ENCODE peak calls at places on chromosomes 3 and 15, in seven cellular contexts. One of them, this sample, is unnamed.

GRCh38 chr3:153293222-153293621 is 131.2 kb downstream of the RAP2B start:
- DNase-seq in pancreas: no peak
- DNase-seq in uterus: no peak
- DNase-seq in kidney: no peak
- DNase-seq in A549: no peak
- DNase-seq in heart left ventricle: no peak
- DNase-seq in sigmoid colon: no peak
- DNase-seq in this sample: no peak

GRCh38 chr15:50250789-50251394 is 14.6 kb downstream of the HDC start:
- DNase-seq in pancreas: no peak
- DNase-seq in uterus: no peak
- DNase-seq in kidney: no peak
- DNase-seq in A549: no peak
- DNase-seq in heart left ventricle: no peak
- DNase-seq in sigmoid colon: no peak
- DNase-seq in this sample: no peak

GRCh38 chr3:106811376-106811775 is 565.9 kb upstream of the CCDC54 start:
- DNase-seq in pancreas: no peak
- DNase-seq in uterus: no peak
- DNase-seq in kidney: no peak
- DNase-seq in A549: no peak
- DNase-seq in heart left ventricle: no peak
- DNase-seq in sigmoid colon: no peak
- DNase-seq in this sample: peak; percentile 39

GRCh38 chr15:63045438-63046278 is 3.1 kb downstream of the TPM1 start:
- DNase-seq in pancreas: no peak
- DNase-seq in uterus: no peak
- DNase-seq in kidney: no peak
- DNase-seq in A549: no peak
- DNase-seq in heart left ventricle: no peak
- DNase-seq in sigmoid colon: no peak
- DNase-seq in this sample: no peak

GRCh38 chr3:184171562-184171961 is 3.1 kb upstream of the AP2M1 start:
- DNase-seq in pancreas: no peak
- DNase-seq in uterus: no peak
- DNase-seq in kidney: no peak
- DNase-seq in A549: no peak
- DNase-seq in heart left ventricle: no peak
- DNase-seq in sigmoid colon: no peak
- DNase-seq in this sample: no peak

GRCh38 chr15:76932090-76932966 is 779 bp downstream of the RCN2 start:
- DNase-seq in pancreas: no peak
- DNase-seq in uterus: peak; percentile 18
- DNase-seq in kidney: no peak
- DNase-seq in A549: peak; percentile 23
- DNase-seq in heart left ventricle: no peak
- DNase-seq in sigmoid colon: no peak
- DNase-seq in this sample: no peak

GRCh38 chr3:191330309-191330712 is at the start of gene UTS2B:
- DNase-seq in pancreas: peak; percentile 15
- DNase-seq in uterus: peak; percentile 25
- DNase-seq in kidney: no peak
- DNase-seq in A549: no peak
- DNase-seq in heart left ventricle: no peak
- DNase-seq in sigmoid colon: no peak
- DNase-seq in this sample: peak; percentile 61

GRCh38 chr3:11956781-11957180 is 47.4 kb upstream of the SYN2 start:
- DNase-seq in pancreas: no peak
- DNase-seq in uterus: no peak
- DNase-seq in kidney: no peak
- DNase-seq in A549: no peak
- DNase-seq in heart left ventricle: no peak
- DNase-seq in sigmoid colon: no peak
- DNase-seq in this sample: no peak

GRCh38 chr3:100269410-100270217 is 8.8 kb downstream of the TBC1D23 start:
- DNase-seq in pancreas: no peak
- DNase-seq in uterus: no peak
- DNase-seq in kidney: no peak
- DNase-seq in A549: no peak
- DNase-seq in heart left ventricle: no peak
- DNase-seq in sigmoid colon: no peak
- DNase-seq in this sample: peak; percentile 72

GRCh38 chr15:88476635-88477038 is 9.1 kb downstream of the MRPS11 start:
- DNase-seq in pancreas: peak; percentile 40
- DNase-seq in uterus: peak; percentile 46
- DNase-seq in kidney: no peak
- DNase-seq in A549: peak; percentile 68
- DNase-seq in heart left ventricle: peak; percentile 45
- DNase-seq in sigmoid colon: no peak
- DNase-seq in this sample: peak; percentile 23

GRCh38 chr3:8458235-8458634 is 43.4 kb upstream of the LMCD1 start:
- DNase-seq in pancreas: no peak
- DNase-seq in uterus: no peak
- DNase-seq in kidney: no peak
- DNase-seq in A549: no peak
- DNase-seq in heart left ventricle: no peak
- DNase-seq in sigmoid colon: no peak
- DNase-seq in this sample: no peak

GRCh38 chr3:18295171-18295920 is 129.8 kb downstream of the SATB1 start:
- DNase-seq in pancreas: peak; percentile 52
- DNase-seq in uterus: no peak
- DNase-seq in kidney: peak; percentile 46
- DNase-seq in A549: peak; percentile 43
- DNase-seq in heart left ventricle: peak; percentile 55
- DNase-seq in sigmoid colon: no peak
- DNase-seq in this sample: no peak

GRCh38 chr15:99146661-99147060 is 41.8 kb downstream of the SYNM start:
- DNase-seq in pancreas: no peak
- DNase-seq in uterus: no peak
- DNase-seq in kidney: no peak
- DNase-seq in A549: no peak
- DNase-seq in heart left ventricle: no peak
- DNase-seq in sigmoid colon: no peak
- DNase-seq in this sample: no peak

GRCh38 chr3:97235611-97236315 is 421.4 kb downstream of the EPHA6 start:
- DNase-seq in pancreas: no peak
- DNase-seq in uterus: no peak
- DNase-seq in kidney: no peak
- DNase-seq in A549: no peak
- DNase-seq in heart left ventricle: no peak
- DNase-seq in sigmoid colon: no peak
- DNase-seq in this sample: no peak

GRCh38 chr15:39191871-39192281 is 389.0 kb upstream of the THBS1 start:
- DNase-seq in pancreas: no peak
- DNase-seq in uterus: no peak
- DNase-seq in kidney: no peak
- DNase-seq in A549: no peak
- DNase-seq in heart left ventricle: no peak
- DNase-seq in sigmoid colon: no peak
- DNase-seq in this sample: no peak

GRCh38 chr3:129745253-129745652 is 138.8 kb upstream of the PLXND1 start:
- DNase-seq in pancreas: no peak
- DNase-seq in uterus: no peak
- DNase-seq in kidney: no peak
- DNase-seq in A549: no peak
- DNase-seq in heart left ventricle: no peak
- DNase-seq in sigmoid colon: no peak
- DNase-seq in this sample: peak; percentile 59

GRCh38 chr15:70355275-70355795 is 257.6 kb upstream of the TLE3 start:
- DNase-seq in pancreas: no peak
- DNase-seq in uterus: no peak
- DNase-seq in kidney: no peak
- DNase-seq in A549: no peak
- DNase-seq in heart left ventricle: no peak
- DNase-seq in sigmoid colon: no peak
- DNase-seq in this sample: no peak

GRCh38 chr3:40185029-40185695 is 124.3 kb upstream of the EIF1B start:
- DNase-seq in pancreas: no peak
- DNase-seq in uterus: no peak
- DNase-seq in kidney: no peak
- DNase-seq in A549: no peak
- DNase-seq in heart left ventricle: no peak
- DNase-seq in sigmoid colon: no peak
- DNase-seq in this sample: no peak

GRCh38 chr15:46576611-46577010 is 941.8 kb downstream of the SQOR start:
- DNase-seq in pancreas: no peak
- DNase-seq in uterus: no peak
- DNase-seq in kidney: no peak
- DNase-seq in A549: no peak
- DNase-seq in heart left ventricle: no peak
- DNase-seq in sigmoid colon: no peak
- DNase-seq in this sample: no peak
- H3K9me3 ChIP-seq in pancreas: no peaks in the 10 kb centered on the region
- H3K9me3 ChIP-seq in uterus: no peaks in the 10 kb centered on the region
- H3K9me3 ChIP-seq in kidney: no peaks in the 10 kb centered on the region
- H3K9me3 ChIP-seq in A549: no peaks in the 10 kb centered on the region
- H3K9me3 ChIP-seq in heart left ventricle: no peaks in the 10 kb centered on the region
- H3K9me3 ChIP-seq in sigmoid colon: no peaks in the 10 kb centered on the region
- H3K9me3 ChIP-seq in this sample: no peaks in the 10 kb centered on the region

DNA sequence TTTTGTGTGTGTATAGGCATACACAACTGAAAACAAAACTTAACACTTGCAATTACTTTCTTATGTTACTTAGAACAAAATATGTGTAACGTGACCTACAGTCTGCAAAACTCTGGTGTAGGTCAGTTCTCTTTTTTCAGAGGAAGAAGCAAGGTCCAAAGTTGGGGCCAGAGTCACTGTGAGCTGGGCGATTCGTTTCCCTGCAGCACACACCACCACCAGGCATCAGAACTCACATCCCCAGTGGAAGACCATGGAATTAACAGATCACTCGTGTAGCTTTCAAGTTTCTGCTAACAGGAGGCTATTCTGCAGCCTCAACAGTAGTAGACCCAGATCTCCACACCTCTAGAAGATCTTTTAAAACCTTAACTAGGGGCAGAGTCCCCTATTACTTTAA is 25.8 kb downstream of the ANP32A start:
- DNase-seq in pancreas: no peak
- DNase-seq in uterus: no peak
- DNase-seq in kidney: no peak
- DNase-seq in A549: no peak
- DNase-seq in heart left ventricle: no peak
- DNase-seq in sigmoid colon: peak; percentile 63
- DNase-seq in this sample: no peak
- TF ChIP-seq CTCF in pancreas: no peak
- TF ChIP-seq CTCF in uterus: no peak
- TF ChIP-seq CTCF in kidney: no peak
- TF ChIP-seq CTCF in A549: no peak
- TF ChIP-seq CTCF in heart left ventricle: no peak
- TF ChIP-seq CTCF in sigmoid colon: no peak
- TF ChIP-seq CTCF in this sample: no peak

GRCh38 chr15:25094519-25094918 is 139.7 kb downstream of the SNRPN start:
- DNase-seq in pancreas: no peak
- DNase-seq in uterus: no peak
- DNase-seq in kidney: no peak
- DNase-seq in A549: no peak
- DNase-seq in heart left ventricle: no peak
- DNase-seq in sigmoid colon: no peak
- DNase-seq in this sample: no peak
- H3K9me3 ChIP-seq in pancreas: no peaks in the 10 kb centered on the region
- H3K9me3 ChIP-seq in uterus: no peaks in the 10 kb centered on the region
- H3K9me3 ChIP-seq in kidney: peaks cover 6% of the 10 kb centered on the region
- H3K9me3 ChIP-seq in A549: no peaks in the 10 kb centered on the region
- H3K9me3 ChIP-seq in heart left ventricle: peaks cover 11% of the 10 kb centered on the region
- H3K9me3 ChIP-seq in sigmoid colon: peaks cover 55% of the 10 kb centered on the region
- H3K9me3 ChIP-seq in this sample: peaks cover 36% of the 10 kb centered on the region

GRCh38 chr3:127652246-127652995 is 20.3 kb upstream of the ABTB1 start:
- DNase-seq in pancreas: peak; percentile 52
- DNase-seq in uterus: peak; percentile 51
- DNase-seq in kidney: no peak
- DNase-seq in A549: peak; percentile 70
- DNase-seq in heart left ventricle: peak; percentile 60
- DNase-seq in sigmoid colon: peak; percentile 77
- DNase-seq in this sample: no peak
- TF ChIP-seq CTCF in pancreas: peak; percentile 78
- TF ChIP-seq CTCF in uterus: peak; percentile 81
- TF ChIP-seq CTCF in kidney: peak; percentile 74
- TF ChIP-seq CTCF in A549: peak; percentile 77
- TF ChIP-seq CTCF in heart left ventricle: peak; percentile 93
- TF ChIP-seq CTCF in sigmoid colon: peak; percentile 72
- TF ChIP-seq CTCF in this sample: peak; percentile 89

GRCh38 chr15:93270937-93271472 is 182.0 kb upstream of the RGMA start:
- DNase-seq in pancreas: no peak
- DNase-seq in uterus: no peak
- DNase-seq in kidney: no peak
- DNase-seq in A549: no peak
- DNase-seq in heart left ventricle: no peak
- DNase-seq in sigmoid colon: no peak
- DNase-seq in this sample: no peak
- H3K9me3 ChIP-seq in pancreas: no peaks in the 10 kb centered on the region
- H3K9me3 ChIP-seq in uterus: no peaks in the 10 kb centered on the region
- H3K9me3 ChIP-seq in kidney: no peaks in the 10 kb centered on the region
- H3K9me3 ChIP-seq in A549: peaks cover 17% of the 10 kb centered on the region
- H3K9me3 ChIP-seq in heart left ventricle: no peaks in the 10 kb centered on the region
- H3K9me3 ChIP-seq in sigmoid colon: peaks cover 16% of the 10 kb centered on the region
- H3K9me3 ChIP-seq in this sample: peaks cover 72% of the 10 kb centered on the region

GRCh38 chr3:45092132-45093031 is 53.8 kb downstream of the CDCP1 start:
- DNase-seq in pancreas: no peak
- DNase-seq in uterus: peak; percentile 79
- DNase-seq in kidney: no peak
- DNase-seq in A549: peak; percentile 56
- DNase-seq in heart left ventricle: no peak
- DNase-seq in sigmoid colon: no peak
- DNase-seq in this sample: no peak
- TF ChIP-seq CTCF in pancreas: no peak
- TF ChIP-seq CTCF in uterus: peak; percentile 7
- TF ChIP-seq CTCF in kidney: no peak
- TF ChIP-seq CTCF in A549: no peak
- TF ChIP-seq CTCF in heart left ventricle: no peak
- TF ChIP-seq CTCF in sigmoid colon: no peak
- TF ChIP-seq CTCF in this sample: no peak

This sample was measured in AG04450.